ENCODE peak calls at places on chromosomes 12 and 14, in six cellular contexts. X is nucleus accumbens, E is non-pigmented ciliary epithelial cell, Z is neural crest cell, O is endodermal cell, R is heart left ventricle. L is an unnamed sample.

GRCh38 chr14:74974364-74975058 is 19.1 kb upstream of the PGF start:
- DNase-seq in X (no peak), Z (no peak), R (peak), E (no peak), O (peak), L (peak)

GRCh38 chr14:62957562-62957961 is 87.7 kb downstream of the KCNH5 start:
- DNase-seq in X (no peak), Z (no peak), O (no peak), E (peak), R (no peak), L (no peak)

GRCh38 chr12:19312637-19313036 is 126.7 kb upstream of the AEBP2 start:
- DNase-seq in Z (no peak), E (no peak), X (no peak), O (no peak), R (no peak), L (no peak)

GRCh38 chr12:15632708-15633107 is 156.5 kb downstream of the EPS8 start:
- DNase-seq in E (no peak), O (no peak), X (no peak), R (no peak), Z (no peak), L (no peak)

GRCh38 chr14:59098377-59098776 is 90.1 kb upstream of the DAAM1 start:
- DNase-seq in E (peak), R (no peak), O (no peak), X (no peak), Z (no peak), L (no peak)

GRCh38 chr12:58029260-58029659 is 87.9 kb downstream of the ATP23 start:
- DNase-seq in O (no peak), R (no peak), X (no peak), E (no peak), Z (no peak), L (no peak)

GRCh38 chr14:56081139-56081538 is 37.1 kb upstream of the PELI2 start:
- DNase-seq in O (no peak), E (no peak), R (no peak), Z (no peak), X (no peak), L (no peak)

GRCh38 chr14:98226411-98226810 is 1045.6 kb downstream of the BCL11B start:
- DNase-seq in X (no peak), R (no peak), Z (no peak), O (no peak), E (no peak), L (no peak)

GRCh38 chr14:22122227-22123187 is 448.9 kb upstream of the OR4E1 start:
- DNase-seq in Z (no peak), E (no peak), X (no peak), R (no peak), O (no peak), L (peak)

GRCh38 chr12:130838284-130838950 is 633 bp downstream of the STX2 start:
- DNase-seq in E (no peak), X (no peak), Z (peak), R (peak), O (peak), L (peak)

GRCh38 chr14:71645656-71646055 is 286.6 kb upstream of the RGS6 start:
- DNase-seq in Z (no peak), X (no peak), E (no peak), O (no peak), R (no peak), L (no peak)

GRCh38 chr14:59215757-59216156 is 27.3 kb downstream of the DAAM1 start:
- DNase-seq in Z (no peak), X (no peak), R (no peak), O (no peak), E (no peak), L (no peak)

GRCh38 chr12:119679490-119679889 is 11.6 kb downstream of the PRKAB1 start:
- DNase-seq in O (peak), E (no peak), X (no peak), R (no peak), Z (no peak), L (no peak)

GRCh38 chr14:51962678-51963077 is 26.7 kb upstream of the RTRAF start:
- DNase-seq in R (no peak), O (no peak), X (no peak), Z (no peak), E (no peak), L (peak)

GRCh38 chr14:74557691-74558090 is 54.3 kb downstream of the LTBP2 start:
- DNase-seq in E (no peak), O (no peak), Z (no peak), R (peak), X (no peak), L (no peak)

GRCh38 chr14:72559227-72559626 is 334.7 kb downstream of the DPF3 start:
- DNase-seq in E (no peak), R (no peak), Z (no peak), O (peak), X (no peak), L (no peak)

GRCh38 chr14:97349946-97350345 is 552.8 kb downstream of the VRK1 start:
- DNase-seq in O (no peak), X (no peak), R (no peak), Z (no peak), E (no peak), L (no peak)

GRCh38 chr12:10501031-10501430 is 4.7 kb upstream of the EIF2S3B start:
- DNase-seq in O (no peak), X (no peak), Z (no peak), E (no peak), R (no peak), L (no peak)

GRCh38 chr14:73437206-73437605 is 21.1 kb downstream of the NUMB start:
- DNase-seq in E (no peak), X (no peak), O (no peak), R (no peak), Z (no peak), L (no peak)

GRCh38 chr14:67963960-67964359 is 144.4 kb downstream of the RAD51B start:
- DNase-seq in R (no peak), X (no peak), E (no peak), Z (no peak), O (no peak), L (no peak)

GRCh38 chr12:108561852-108562347 is 496 bp upstream of the ISCU start:
- DNase-seq in R (no peak), O (no peak), E (no peak), Z (no peak), X (no peak), L (no peak)

GRCh38 chr12:122413516-122414404 is 8.7 kb downstream of the CLIP1 start:
- DNase-seq in R (no peak), E (no peak), Z (no peak), O (no peak), X (no peak), L (no peak)

GRCh38 chr12:21169878-21170472 is 39.0 kb downstream of the SLCO1B1 start:
- DNase-seq in E (no peak), X (no peak), Z (peak), O (peak), R (no peak), L (peak)

L was measured in GM23338.